ENCODE peak calls at places on chromosomes 11 and 22, in four cellular contexts. R is pancreas, W is heart left ventricle, N is SK-N-SH. Z is an unnamed sample.

GRCh38 chr22:46891382-46891951 is 129.0 kb downstream of the TBC1D22A start:
- DNase-seq in W (no peak), R (no peak), N (peak), Z (no peak)

GRCh38 chr11:134062255-134063030 is 6.4 kb upstream of the JAM3 start:
- DNase-seq in W (no peak), R (no peak), N (no peak), Z (no peak)

GRCh38 chr22:45496451-45496941 is 6.2 kb upstream of the FBLN1 start:
- DNase-seq in N (peak), W (no peak), R (no peak), Z (no peak)

GRCh38 chr11:2793781-2794418 is 91.7 kb downstream of the CDKN1C start:
- DNase-seq in W (peak), R (peak), N (no peak), Z (peak)

GRCh38 chr22:38098410-38099249 is 11.9 kb downstream of the BAIAP2L2 start:
- DNase-seq in R (no peak), N (no peak), W (no peak), Z (peak)

GRCh38 chr22:46560696-46561295 is 23.4 kb upstream of the CELSR1 start:
- DNase-seq in W (no peak), N (no peak), R (peak), Z (peak)

GRCh38 chr11:75639752-75640151 is 29.1 kb downstream of the MAP6 start:
- DNase-seq in N (peak), R (peak), W (peak), Z (peak)

GRCh38 chr11:88206746-88207145 is 31.5 kb upstream of the RAB38 start:
- DNase-seq in N (no peak), W (no peak), R (no peak), Z (no peak)

GRCh38 chr22:23520875-23521441 is 59.1 kb downstream of the IGLL1 start:
- DNase-seq in R (peak), N (peak), W (peak), Z (peak)

GRCh38 chr11:73957654-73958361 is 7.0 kb downstream of the DNAJB13 start:
- DNase-seq in N (no peak), W (no peak), R (peak), Z (no peak)

GRCh38 chr11:12901874-12902481 is 107.1 kb upstream of the RASSF10 start:
- DNase-seq in N (no peak), W (no peak), R (no peak), Z (no peak)

GRCh38 chr11:393219-394033 is 583 bp upstream of the PKP3 start:
- DNase-seq in R (no peak), N (no peak), W (no peak), Z (no peak)

GRCh38 chr22:24938741-24939341 is 7.7 kb downstream of the LHFPL7 start:
- DNase-seq in R (no peak), W (no peak), N (peak), Z (no peak)

GRCh38 chr11:111461460-111462240 is 50.5 kb downstream of the BTG4 start:
- DNase-seq in W (no peak), R (no peak), N (peak), Z (no peak)

GRCh38 chr11:61966673-61967176 is 709 bp downstream of the FTH1 start:
- DNase-seq in W (no peak), R (peak), N (peak), Z (peak)

GRCh38 chr11:30406978-30407762 is 84.3 kb downstream of the ARL14EP start:
- DNase-seq in W (no peak), R (no peak), N (no peak), Z (no peak)

GRCh38 chr11:27282806-27283205 is 80.2 kb downstream of the CCDC34 start:
- DNase-seq in W (no peak), N (no peak), R (no peak), Z (no peak)

GRCh38 chr22:20966883-20967696 is at the start of gene AIFM3:
- DNase-seq in N (peak), R (peak), W (no peak), Z (peak)

GRCh38 chr11:67352546-67353316 is 615 bp downstream of the POLD4 start:
- DNase-seq in R (no peak), W (peak), N (no peak), Z (peak)

GRCh38 chr22:50233223-50233622 is 11.6 kb downstream of the TUBGCP6 start:
- DNase-seq in W (no peak), N (no peak), R (no peak), Z (no peak)

GRCh38 chr11:84795698-84796097 is 831.4 kb downstream of the DLG2 start:
- DNase-seq in R (peak), N (no peak), W (no peak), Z (no peak)

GRCh38 chr11:794766-795637 is 3.1 kb downstream of the SLC25A22 start:
- DNase-seq in N (no peak), W (no peak), R (peak), Z (no peak)

GRCh38 chr11:18384157-18384641 is 10.2 kb upstream of the LDHA start:
- DNase-seq in N (peak), W (peak), R (peak), Z (no peak)

GRCh38 chr11:17314232-17314547 is 37.4 kb upstream of the NCR3LG1 start:
- DNase-seq in N (no peak), R (no peak), W (no peak), Z (no peak)
- H3K27ac ChIP-seq in N (peak), R (no peak), W (no peak), Z (peak)

GRCh38 chr11:124758355-124759267 is 3.5 kb downstream of the ESAM start:
- DNase-seq in W (peak), R (peak), N (peak), Z (peak)

GRCh38 chr11:124760205-124760652 is 1.9 kb downstream of the ESAM start:
- DNase-seq in N (peak), R (no peak), W (peak), Z (no peak)

GRCh38 chr11:124761301-124762021 is 629 bp downstream of the ESAM start:
- DNase-seq in W (peak), R (no peak), N (no peak), Z (no peak)

GRCh38 chr11:124760806-124761205 is 1.3 kb downstream of the ESAM start:
- DNase-seq in W (no peak), N (peak), R (no peak), Z (no peak)

DNA sequence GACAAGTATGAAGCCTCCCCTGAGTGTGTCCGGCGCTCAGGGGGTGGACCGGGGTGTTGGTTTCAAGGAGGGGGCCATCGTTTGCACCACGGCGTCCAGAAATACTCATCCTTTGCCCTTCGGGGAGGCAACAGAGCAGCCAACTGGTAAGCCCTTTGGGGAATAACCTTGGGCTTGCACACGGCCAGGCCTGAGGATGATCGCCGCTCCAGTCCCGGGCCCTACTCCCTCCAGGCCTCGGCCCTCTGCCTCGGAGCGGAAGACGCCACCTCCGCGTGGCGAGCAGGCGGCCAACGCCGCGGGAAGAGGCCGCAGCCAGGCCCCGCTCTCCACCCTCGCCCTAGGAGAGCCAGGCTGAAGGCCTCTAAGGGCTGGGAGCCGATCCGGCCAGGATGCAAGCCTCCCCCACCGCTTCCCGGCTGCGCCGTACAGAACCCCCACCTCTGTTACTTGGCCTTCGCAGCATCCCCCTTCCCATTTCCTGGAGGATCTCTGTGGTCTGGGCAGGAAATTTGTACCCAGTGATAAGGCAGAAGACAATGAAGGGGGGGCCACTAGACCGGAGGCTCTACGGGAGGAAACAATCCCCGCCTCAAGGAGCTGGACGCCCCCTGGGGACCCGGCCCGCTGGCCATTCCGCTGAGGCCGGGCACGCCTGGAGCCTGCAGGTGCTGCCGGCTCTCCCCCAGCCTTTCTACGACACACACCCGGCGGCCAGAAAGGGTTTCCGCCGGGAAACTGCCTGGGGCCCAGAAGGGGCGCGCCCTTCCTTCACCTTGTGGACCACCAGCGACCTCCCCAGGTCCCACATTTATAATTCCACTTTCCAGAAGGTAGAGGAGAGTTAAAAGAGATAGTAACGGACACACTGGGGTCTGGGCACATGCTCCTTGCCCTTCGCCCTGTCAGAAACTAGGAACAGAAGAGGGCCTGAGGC is 2.6 kb downstream of the ESAM start:
- DNase-seq in R (peak), W (peak), N (peak), Z (no peak)
- H3K27ac ChIP-seq in R (peak), W (peak), N (no peak), Z (peak)

GRCh38 chr11:35003658-35004057 is 87.2 kb downstream of the PDHX start:
- DNase-seq in W (no peak), R (no peak), N (no peak), Z (no peak)
- H3K27ac ChIP-seq in W (no peak), R (peak), N (no peak), Z (no peak)

GRCh38 chr11:59180168-59180567 is 8.2 kb downstream of the DTX4 start:
- DNase-seq in W (no peak), N (no peak), R (no peak), Z (no peak)
- H3K27ac ChIP-seq in W (no peak), N (no peak), R (no peak), Z (no peak)

GRCh38 chr11:7254731-7255291 is 3.1 kb downstream of the SYT9 start:
- DNase-seq in W (no peak), N (no peak), R (no peak), Z (no peak)

GRCh38 chr11:7252683-7253213 is 1.0 kb downstream of the SYT9 start:
- DNase-seq in N (no peak), W (no peak), R (peak), Z (no peak)

GRCh38 chr11:7250166-7250565 is 1.5 kb upstream of the SYT9 start:
- DNase-seq in N (no peak), R (no peak), W (no peak), Z (no peak)

GRCh38 chr11:7251487-7251835 is 243 bp upstream of the SYT9 start:
- DNase-seq in W (no peak), N (no peak), R (no peak), Z (no peak)

DNA sequence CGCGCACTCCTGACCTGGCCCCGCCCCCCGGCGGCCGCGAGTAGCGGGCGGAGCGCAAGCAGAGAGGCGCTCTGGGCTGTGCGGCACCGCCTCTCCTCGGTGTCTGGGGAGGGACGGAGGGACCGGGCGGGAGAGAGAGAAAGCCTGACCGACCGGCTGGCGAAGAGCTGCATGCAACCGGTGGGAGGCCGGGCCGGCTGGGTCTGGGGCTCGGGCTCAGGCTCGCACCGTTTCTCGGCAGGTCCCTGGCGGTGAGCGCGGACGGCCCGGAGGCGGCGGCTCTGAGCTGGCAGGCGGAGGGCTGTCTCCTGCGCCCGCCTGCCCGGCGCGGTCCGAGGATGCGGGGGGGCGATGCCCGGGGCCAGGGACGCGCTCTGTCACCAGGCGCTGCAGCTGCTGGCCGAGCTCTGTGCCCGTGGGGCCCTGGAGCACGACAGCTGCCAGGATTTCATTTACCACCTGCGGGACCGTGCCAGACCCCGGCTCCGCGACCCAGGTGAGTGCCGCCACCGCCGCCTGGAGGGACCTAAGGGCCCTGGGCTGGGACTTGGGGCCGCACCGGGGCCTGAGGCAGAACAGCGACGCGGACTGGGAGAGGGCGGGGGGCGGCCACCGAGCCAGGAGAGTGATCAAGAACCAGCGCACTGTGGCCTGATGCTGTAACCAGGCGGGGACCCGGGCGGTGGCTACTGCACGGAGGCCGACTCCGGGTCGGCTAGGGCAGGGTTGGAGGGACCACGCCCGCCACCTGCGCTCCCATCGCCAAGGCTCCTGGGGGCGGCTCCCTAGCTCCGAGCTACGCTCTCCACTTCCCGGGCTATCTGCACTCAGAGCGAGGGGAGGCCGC is at the start of gene SYT9:
- DNase-seq in R (peak), N (peak), W (peak), Z (peak)
- H3K27ac ChIP-seq in R (no peak), N (no peak), W (no peak), Z (no peak)

GRCh38 chr11:72730706-72731105 is 21.5 kb downstream of the ARAP1 start:
- DNase-seq in W (no peak), N (no peak), R (no peak), Z (no peak)
- H3K27ac ChIP-seq in W (no peak), N (no peak), R (no peak), Z (peak)

GRCh38 chr11:28618426-28618825 is 510.2 kb downstream of the METTL15 start:
- DNase-seq in W (no peak), N (no peak), R (no peak), Z (no peak)

GRCh38 chr11:28621648-28622215 is 513.5 kb downstream of the METTL15 start:
- DNase-seq in W (no peak), N (no peak), R (no peak), Z (no peak)

GRCh38 chr11:28616566-28616965 is 508.4 kb downstream of the METTL15 start:
- DNase-seq in R (no peak), W (no peak), N (no peak), Z (no peak)

GRCh38 chr11:28616160-28616559 is 508.0 kb downstream of the METTL15 start:
- DNase-seq in W (no peak), R (no peak), N (no peak), Z (no peak)

DNA sequence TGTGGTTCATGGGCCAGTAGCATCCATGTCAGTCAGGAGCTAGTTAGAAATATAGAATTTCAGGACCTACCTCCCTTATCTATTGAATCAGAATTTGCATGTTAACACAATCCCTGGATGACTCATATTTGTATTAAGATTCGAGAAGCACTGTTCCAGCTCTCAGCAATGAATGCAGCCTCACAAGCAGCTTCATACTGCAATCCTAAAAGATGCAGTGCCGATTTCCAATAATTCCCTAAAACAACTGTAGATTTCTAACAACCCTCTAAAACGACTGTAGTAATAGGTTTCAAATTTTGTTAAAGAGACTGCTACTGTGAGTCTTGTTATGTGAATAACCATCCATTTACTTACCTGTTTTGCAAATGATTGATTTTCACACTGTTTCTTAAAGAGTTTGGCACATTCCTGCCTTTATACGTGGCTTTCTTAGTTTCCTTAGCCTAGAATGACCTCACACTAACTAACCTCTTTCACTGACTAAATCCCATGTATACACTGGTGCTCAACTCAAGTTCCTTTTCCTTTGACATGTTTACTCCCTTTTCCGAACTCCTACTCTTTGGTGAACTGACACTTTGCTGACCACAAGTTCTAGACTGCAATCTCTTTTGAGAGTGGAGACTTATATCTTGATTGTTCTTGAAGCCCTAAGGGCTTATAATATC is 511.8 kb downstream of the METTL15 start:
- DNase-seq in W (no peak), R (no peak), N (no peak), Z (no peak)
- H3K27ac ChIP-seq in W (no peak), R (no peak), N (peak), Z (no peak)